ENCODE peak calls at places on chromosomes 7 and 10, in nine cellular contexts. D is foreskin fibroblast; W is stimulated activated CD8-positive, alpha-beta memory T cell treated with anti-CD3 and anti-CD28 coated beads, Interleukin-7, amount 100 ng/mL, for 4 hours; X is right lobe of liver; L is activated CD8-positive, alpha-beta memory T cell treated with anti-CD3 and anti-CD28 coated beads for 24 hours; G is activated T-helper 1 cell treated with Interleukin-2 at 50 U/mL for 16 hours; R is BJ; S is PC-3; J is NCI-H2171 treated with DMSO at 0.1 percent for 48 hours. E is an unnamed sample.

GRCh38 chr7:105797652-105798051 is 78.7 kb downstream of the ATXN7L1 start:
- DNase-seq in D (no peak), W (no peak), X (no peak), L (no peak), G (no peak), R (no peak), S (no peak), J (no peak), E (no peak)

GRCh38 chr10:71770789-71771188 is 2.5 kb downstream of the VSIR start:
- DNase-seq in D (no peak), W (no peak), X (no peak), L (no peak), G (no peak), R (no peak), S (no peak), J (no peak), E (no peak)

GRCh38 chr10:89421018-89421476 is 6.7 kb downstream of the IFIT5 start:
- DNase-seq in D (no peak), W (no peak), X (no peak), L (no peak), G (no peak), R (no peak), S (peak; percentile 68), J (no peak), E (no peak)

GRCh38 chr7:140059288-140060242 is 3.2 kb downstream of the PARP12 start:
- DNase-seq in D (peak; percentile 87), W (peak; percentile 47), X (peak; percentile 82), L (no peak), G (no peak), R (no peak), S (peak; percentile 96), J (no peak), E (no peak)

GRCh38 chr7:100570954-100571828 is 2.5 kb downstream of the SAP25 start:
- DNase-seq in D (no peak), W (no peak), X (peak; percentile 51), L (no peak), G (no peak), R (no peak), S (no peak), J (no peak), E (no peak)

GRCh38 chr7:22375359-22376048 is 18.6 kb upstream of the RAPGEF5 start:
- DNase-seq in D (peak; percentile 35), W (no peak), X (no peak), L (no peak), G (no peak), R (no peak), S (no peak), J (no peak), E (no peak)

GRCh38 chr7:72265505-72265904 is 146.6 kb downstream of the CALN1 start:
- DNase-seq in D (no peak), W (no peak), X (no peak), L (no peak), G (no peak), R (no peak), S (no peak), J (no peak), E (no peak)

GRCh38 chr7:1959305-1959704 is 273.4 kb downstream of the MAD1L1 start:
- DNase-seq in D (no peak), W (no peak), X (peak; percentile 7), L (no peak), G (no peak), R (no peak), S (no peak), J (no peak), E (no peak)

GRCh38 chr7:75688200-75689136 is 50.3 kb downstream of the HIP1 start:
- DNase-seq in D (no peak), W (no peak), X (no peak), L (no peak), G (no peak), R (no peak), S (no peak), J (peak; percentile 51), E (peak; percentile 30)

GRCh38 chr10:96890172-96890513 is 58.0 kb downstream of the LCOR start:
- DNase-seq in D (no peak), W (no peak), X (no peak), L (no peak), G (no peak), R (no peak), S (peak; percentile 52), J (no peak), E (no peak)

GRCh38 chr7:54841772-54842707 is 83.0 kb upstream of the SEC61G start:
- DNase-seq in D (peak; percentile 60), W (no peak), X (peak; percentile 67), L (no peak), G (no peak), R (peak; percentile 52), S (peak; percentile 60), J (no peak), E (peak; percentile 24)

GRCh38 chr10:59073456-59074053 is 102.9 kb upstream of the PHYHIPL start:
- DNase-seq in D (no peak), W (no peak), X (no peak), L (no peak), G (no peak), R (no peak), S (no peak), J (no peak), E (no peak)

GRCh38 chr7:43303740-43304241 is 191.3 kb downstream of the HECW1 start:
- DNase-seq in D (peak; percentile 9), W (peak; percentile 41), X (no peak), L (peak; percentile 78), G (no peak), R (no peak), S (no peak), J (no peak), E (no peak)

GRCh38 chr10:114441107-114441506 is 36.8 kb upstream of the AFAP1L2 start:
- DNase-seq in D (no peak), W (no peak), X (no peak), L (no peak), G (no peak), R (no peak), S (no peak), J (no peak), E (no peak)

GRCh38 chr7:105439174-105439893 is 50.6 kb upstream of the SRPK2 start:
- DNase-seq in D (peak; percentile 76), W (no peak), X (no peak), L (no peak), G (no peak), R (peak; percentile 90), S (peak; percentile 71), J (no peak), E (no peak)

GRCh38 chr10:91435241-91435640 is 25.1 kb downstream of the HECTD2 start:
- DNase-seq in D (no peak), W (no peak), X (no peak), L (no peak), G (no peak), R (no peak), S (no peak), J (no peak), E (no peak)

GRCh38 chr7:155907450-155908177 is 95.4 kb upstream of the SHH start:
- DNase-seq in D (no peak), W (no peak), X (no peak), L (no peak), G (no peak), R (no peak), S (no peak), J (no peak), E (no peak)

GRCh38 chr10:13792011-13792410 is 205.2 kb downstream of the PRPF18 start:
- DNase-seq in D (no peak), W (no peak), X (peak; percentile 83), L (no peak), G (no peak), R (no peak), S (no peak), J (no peak), E (no peak)

GRCh38 chr7:108246227-108246837 is 116.2 kb upstream of the LAMB4 start:
- DNase-seq in D (peak; percentile 98), W (no peak), X (no peak), L (no peak), G (no peak), R (peak; percentile 87), S (peak; percentile 93), J (no peak), E (peak; percentile 27)

GRCh38 chr7:17488829-17489228 is 190.4 kb downstream of the AHR start:
- DNase-seq in D (no peak), W (no peak), X (no peak), L (no peak), G (no peak), R (no peak), S (no peak), J (no peak), E (no peak)

GRCh38 chr10:58240531-58240930 is 27.2 kb downstream of the IPMK start:
- DNase-seq in D (no peak), W (no peak), X (no peak), L (no peak), G (no peak), R (no peak), S (no peak), J (no peak), E (no peak)

GRCh38 chr10:119776536-119776935 is 50.7 kb downstream of the INPP5F start:
- DNase-seq in D (no peak), W (no peak), X (no peak), L (no peak), G (no peak), R (no peak), S (peak; percentile 1), J (no peak), E (no peak)

GRCh38 chr10:74799840-74800239 is 26.6 kb upstream of the KAT6B start:
- DNase-seq in D (peak; percentile 86), W (no peak), X (no peak), L (no peak), G (no peak), R (peak; percentile 6), S (peak; percentile 100), J (no peak), E (peak; percentile 40)

GRCh38 chr7:158033196-158033595 is 554.4 kb downstream of the PTPRN2 start:
- DNase-seq in D (no peak), W (no peak), X (no peak), L (no peak), G (no peak), R (no peak), S (no peak), J (no peak), E (no peak)